ENCODE peak calls at places on chromosomes 7 and 10, in ten cellular contexts. H is Caco-2; K is endothelial cell; A is psoas muscle; L is CD8-positive, alpha-beta T cell; W is Peyer's patch; U is AG10803; P is BE2C; Y is cardiac muscle cell; Q is ovary. X is an unnamed sample.

GRCh38 chr10:60427709-60428386 is 38.2 kb upstream of the ANK3 start:
- DNase-seq in H (no peak), K (no peak), A (no peak), L (no peak), W (no peak), U (no peak), P (no peak), Y (no peak), Q (no peak), X (no peak)

GRCh38 chr10:87705339-87705738 is 45.7 kb downstream of the PAPSS2 start:
- DNase-seq in H (no peak), K (no peak), A (no peak), L (no peak), W (no peak), U (peak), P (no peak), Y (no peak), Q (no peak), X (no peak)

GRCh38 chr7:116399808-116400207 is 99.7 kb upstream of the CAV2 start:
- DNase-seq in H (no peak), K (no peak), A (no peak), L (no peak), W (no peak), U (peak), P (no peak), Y (no peak), Q (no peak), X (no peak)

GRCh38 chr10:115949282-115949844 is 323.6 kb downstream of the GFRA1 start:
- DNase-seq in H (no peak), K (no peak), A (no peak), L (no peak), W (no peak), U (no peak), P (no peak), Y (no peak), Q (no peak), X (no peak)

GRCh38 chr7:20786421-20786778 is 286 bp downstream of the SP8 start:
- DNase-seq in H (peak), K (no peak), A (no peak), L (no peak), W (no peak), U (no peak), P (no peak), Y (no peak), Q (no peak), X (no peak)

GRCh38 chr7:20409961-20410360 is 79.3 kb downstream of the ITGB8 start:
- DNase-seq in H (no peak), K (no peak), A (no peak), L (no peak), W (no peak), U (no peak), P (no peak), Y (no peak), Q (no peak), X (no peak)

GRCh38 chr10:49161411-49161997 is 26.7 kb downstream of the TMEM273 start:
- DNase-seq in H (no peak), K (no peak), A (no peak), L (no peak), W (no peak), U (peak), P (no peak), Y (peak), Q (no peak), X (no peak)

GRCh38 chr10:949446-949845 is 17.9 kb upstream of the LARP4B start:
- DNase-seq in H (no peak), K (no peak), A (no peak), L (no peak), W (no peak), U (no peak), P (no peak), Y (no peak), Q (no peak), X (no peak)

GRCh38 chr10:22183771-22184466 is 33.9 kb downstream of the EBLN1 start:
- DNase-seq in H (no peak), K (no peak), A (no peak), L (no peak), W (no peak), U (peak), P (no peak), Y (no peak), Q (no peak), X (no peak)

GRCh38 chr7:91800389-91800788 is 80.1 kb downstream of the MTERF1 start:
- DNase-seq in H (no peak), K (no peak), A (no peak), L (no peak), W (no peak), U (no peak), P (no peak), Y (no peak), Q (no peak), X (no peak)

GRCh38 chr7:127287133-127287532 is 34.4 kb upstream of the GRM8 start:
- DNase-seq in H (peak), K (no peak), A (no peak), L (no peak), W (no peak), U (no peak), P (no peak), Y (no peak), Q (no peak), X (no peak)

GRCh38 chr10:132520147-132520811 is 17.3 kb upstream of the INPP5A start:
- DNase-seq in H (no peak), K (no peak), A (no peak), L (no peak), W (peak), U (peak), P (no peak), Y (peak), Q (peak), X (no peak)

GRCh38 chr7:21092923-21093702 is 306.4 kb upstream of the SP8 start:
- DNase-seq in H (no peak), K (no peak), A (no peak), L (no peak), W (no peak), U (no peak), P (no peak), Y (no peak), Q (no peak), X (no peak)

GRCh38 chr7:101507791-101508252 is 121.3 kb downstream of the MYL10 start:
- DNase-seq in H (peak), K (peak), A (no peak), L (no peak), W (no peak), U (peak), P (peak), Y (peak), Q (peak), X (no peak)

GRCh38 chr7:32670105-32670504 is 174.8 kb downstream of the AVL9 start:
- DNase-seq in H (peak), K (no peak), A (no peak), L (no peak), W (peak), U (peak), P (peak), Y (no peak), Q (no peak), X (no peak)

GRCh38 chr10:80183436-80183835 is 21.9 kb downstream of the ANXA11 start:
- DNase-seq in H (no peak), K (no peak), A (peak), L (no peak), W (no peak), U (no peak), P (no peak), Y (no peak), Q (no peak), X (no peak)

GRCh38 chr7:123682690-123683089 is 27.0 kb downstream of the LMOD2 start:
- DNase-seq in H (no peak), K (peak), A (no peak), L (no peak), W (no peak), U (peak), P (no peak), Y (peak), Q (no peak), X (peak)

GRCh38 chr7:137975223-137975622 is 26.7 kb downstream of the CREB3L2 start:
- DNase-seq in H (no peak), K (no peak), A (no peak), L (no peak), W (no peak), U (peak), P (no peak), Y (no peak), Q (no peak), X (no peak)

GRCh38 chr7:156764016-156764669 is 123.6 kb downstream of the RNF32 start:
- DNase-seq in H (peak), K (peak), A (peak), L (no peak), W (peak), U (peak), P (peak), Y (peak), Q (peak), X (peak)

GRCh38 chr10:101043356-101043707 is 12.3 kb downstream of the SFXN3 start:
- DNase-seq in H (no peak), K (no peak), A (no peak), L (no peak), W (no peak), U (no peak), P (no peak), Y (no peak), Q (no peak), X (no peak)

GRCh38 chr10:27388761-27389399 is 115.2 kb upstream of the RAB18 start:
- DNase-seq in H (no peak), K (no peak), A (peak), L (no peak), W (no peak), U (peak), P (no peak), Y (no peak), Q (no peak), X (no peak)

GRCh38 chr7:131554880-131555516 is 1.4 kb downstream of the PODXL start:
- DNase-seq in H (no peak), K (no peak), A (no peak), L (no peak), W (no peak), U (no peak), P (no peak), Y (no peak), Q (no peak), X (no peak)

GRCh38 chr7:131557521-131558385 is 1.3 kb upstream of the PODXL start:
- DNase-seq in H (peak), K (peak), A (peak), L (no peak), W (no peak), U (peak), P (peak), Y (peak), Q (peak), X (no peak)

GRCh38 chr7:131556912-131557457 is 557 bp upstream of the PODXL start:
- DNase-seq in H (no peak), K (no peak), A (no peak), L (no peak), W (no peak), U (no peak), P (peak), Y (no peak), Q (no peak), X (no peak)

GRCh38 chr7:131555565-131556054 is 818 bp downstream of the PODXL start:
- DNase-seq in H (no peak), K (no peak), A (no peak), L (no peak), W (peak), U (no peak), P (no peak), Y (no peak), Q (no peak), X (no peak)

DNA sequence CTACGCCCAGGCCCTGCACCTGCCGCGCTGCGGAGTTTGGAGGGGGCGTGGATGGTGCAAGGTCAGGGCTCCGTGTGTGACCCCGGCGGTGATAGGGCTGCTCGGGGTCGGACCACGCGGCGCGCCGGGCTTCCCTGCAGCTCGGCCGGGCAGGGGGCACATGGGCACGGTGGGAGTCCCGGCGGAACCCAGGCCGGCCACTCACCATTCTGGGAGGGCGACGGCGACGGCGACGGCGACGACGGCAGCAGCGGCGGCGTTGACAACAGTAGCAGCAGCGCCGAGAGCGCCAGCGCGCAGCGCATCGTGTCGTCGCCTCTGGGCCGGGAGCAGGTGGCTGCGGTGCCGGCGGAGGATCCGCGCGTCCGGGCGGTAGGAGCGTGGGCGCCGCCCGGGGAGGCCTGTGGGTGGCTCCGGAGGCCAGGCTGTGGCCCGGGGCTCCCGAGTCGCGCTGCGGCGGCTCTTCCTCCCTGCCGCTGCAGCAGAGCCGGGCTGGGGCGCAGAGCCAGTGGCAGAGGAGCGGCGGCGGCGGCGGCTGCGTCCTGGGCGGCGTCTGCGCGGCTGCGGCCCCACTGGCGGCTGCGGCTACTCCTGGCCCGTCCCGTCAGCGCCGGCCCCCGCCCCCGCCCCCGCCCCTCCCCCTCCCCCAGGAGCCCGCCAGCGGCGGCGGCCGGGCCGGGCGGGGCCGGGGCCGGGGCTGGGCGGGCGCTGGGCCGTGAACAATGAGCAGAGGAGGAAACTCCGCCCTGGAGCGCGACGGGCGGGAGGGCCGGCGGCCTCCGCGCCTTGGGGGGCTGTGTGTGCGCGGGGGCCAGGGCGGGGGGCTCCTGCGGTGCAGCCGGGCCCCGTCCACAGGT is at the start of gene PODXL:
- DNase-seq in H (peak), K (peak), A (peak), L (peak), W (peak), U (peak), P (peak), Y (peak), Q (peak), X (no peak)
- TF ChIP-seq CTCF in H (no peak), K (no peak), A (no peak), L (no peak), W (no peak), U (no peak), P (no peak), Y (no peak), Q (no peak), X (no peak)

DNA sequence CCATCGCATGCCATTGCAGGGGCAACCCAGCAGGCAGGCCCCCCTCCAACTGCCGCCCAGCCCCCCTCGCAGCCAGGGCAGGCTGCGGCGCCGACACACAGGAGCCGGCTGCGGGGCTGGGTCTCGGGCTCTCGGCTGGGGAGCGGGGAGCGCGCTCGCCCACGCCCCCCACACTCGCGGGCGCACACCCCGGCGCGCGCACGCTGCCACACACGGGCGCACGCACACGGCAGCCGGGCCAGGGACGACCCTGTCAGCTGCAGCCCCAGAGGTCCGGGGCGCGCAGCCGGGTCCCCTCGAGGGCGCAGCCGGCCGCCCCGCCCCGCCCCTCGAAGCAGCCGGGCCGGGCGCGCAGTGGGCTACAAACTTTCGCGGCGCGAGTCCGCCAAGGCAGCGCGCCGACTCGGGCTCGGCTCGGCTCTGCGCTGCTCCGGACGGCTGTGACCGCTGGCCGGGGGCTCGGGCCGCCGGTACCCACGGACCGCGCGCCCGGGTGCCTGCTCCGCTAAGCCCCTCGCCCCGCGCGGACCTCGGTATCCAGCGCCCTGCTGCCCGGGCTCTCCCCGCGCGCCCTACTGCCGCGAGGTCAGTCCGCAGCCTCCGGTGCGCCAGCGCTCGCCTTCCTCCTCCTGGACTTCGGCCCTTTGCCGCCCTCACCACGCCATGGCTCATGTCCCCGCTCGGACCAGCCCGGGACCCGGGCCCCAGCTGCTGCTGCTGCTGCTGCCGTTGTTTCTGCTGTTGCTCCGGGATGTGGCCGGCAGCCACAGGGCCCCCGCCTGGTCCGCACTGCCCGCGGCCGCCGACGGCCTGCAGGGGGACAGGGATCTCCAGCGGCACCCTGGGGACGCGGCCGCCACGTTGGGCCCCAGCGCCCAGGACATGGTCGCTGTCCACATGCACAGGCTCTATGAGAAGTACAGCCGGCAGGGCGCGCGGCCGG is at the start of gene GDF10:
- DNase-seq in H (no peak), K (peak), A (no peak), L (no peak), W (no peak), U (no peak), P (no peak), Y (peak), Q (no peak), X (no peak)
- TF ChIP-seq CTCF in H (peak), K (no peak), A (no peak), L (no peak), W (no peak), U (no peak), P (no peak), Y (peak), Q (no peak), X (no peak)

DNA sequence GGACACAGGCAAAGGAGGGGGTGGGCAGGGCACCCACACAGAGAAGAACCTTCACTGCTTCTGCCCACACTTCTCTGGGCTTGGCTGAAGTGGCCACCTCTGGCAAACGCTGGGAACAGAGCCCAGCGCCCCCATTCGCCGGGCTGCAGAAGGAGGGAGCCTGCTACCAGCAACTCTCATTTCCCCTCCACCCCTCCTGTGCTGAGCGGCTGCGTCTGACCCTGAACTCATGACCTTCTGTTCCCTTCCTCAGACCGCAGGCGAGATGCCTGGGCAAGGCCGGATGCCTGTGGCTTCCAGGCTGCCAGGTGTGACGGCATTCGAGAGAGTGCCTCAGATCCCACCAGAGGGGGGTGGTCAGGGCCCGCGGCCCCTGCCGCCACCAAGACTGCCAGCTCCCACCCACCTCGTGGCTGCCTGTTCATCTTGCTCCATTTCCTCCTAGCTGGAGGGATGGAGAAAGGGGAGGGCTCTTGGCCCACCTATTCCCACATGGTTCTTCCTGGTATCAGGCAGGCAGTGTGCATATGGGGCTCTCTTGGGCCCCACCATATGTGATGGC is 19.8 kb downstream of the DNAJB12 start:
- DNase-seq in H (no peak), K (no peak), A (peak), L (peak), W (peak), U (peak), P (peak), Y (no peak), Q (peak), X (no peak)
- TF ChIP-seq CTCF in H (no peak), K (no peak), A (no peak), L (no peak), W (peak), U (no peak), P (peak), Y (peak), Q (peak), X (no peak)

GRCh38 chr7:128941323-128941890 is 3.7 kb downstream of the IRF5 start:
- DNase-seq in H (no peak), K (no peak), A (no peak), L (no peak), W (peak), U (no peak), P (no peak), Y (no peak), Q (no peak), X (no peak)

GRCh38 chr7:128939075-128939860 is 1.5 kb downstream of the IRF5 start:
- DNase-seq in H (no peak), K (no peak), A (no peak), L (no peak), W (peak), U (no peak), P (no peak), Y (no peak), Q (no peak), X (no peak)

GRCh38 chr7:128938524-128939074 is 872 bp downstream of the IRF5 start:
- DNase-seq in H (no peak), K (no peak), A (no peak), L (no peak), W (peak), U (no peak), P (no peak), Y (no peak), Q (no peak), X (no peak)

GRCh38 chr7:128940494-128941322 is 3.0 kb downstream of the IRF5 start:
- DNase-seq in H (no peak), K (no peak), A (peak), L (no peak), W (peak), U (no peak), P (no peak), Y (no peak), Q (no peak), X (no peak)

DNA sequence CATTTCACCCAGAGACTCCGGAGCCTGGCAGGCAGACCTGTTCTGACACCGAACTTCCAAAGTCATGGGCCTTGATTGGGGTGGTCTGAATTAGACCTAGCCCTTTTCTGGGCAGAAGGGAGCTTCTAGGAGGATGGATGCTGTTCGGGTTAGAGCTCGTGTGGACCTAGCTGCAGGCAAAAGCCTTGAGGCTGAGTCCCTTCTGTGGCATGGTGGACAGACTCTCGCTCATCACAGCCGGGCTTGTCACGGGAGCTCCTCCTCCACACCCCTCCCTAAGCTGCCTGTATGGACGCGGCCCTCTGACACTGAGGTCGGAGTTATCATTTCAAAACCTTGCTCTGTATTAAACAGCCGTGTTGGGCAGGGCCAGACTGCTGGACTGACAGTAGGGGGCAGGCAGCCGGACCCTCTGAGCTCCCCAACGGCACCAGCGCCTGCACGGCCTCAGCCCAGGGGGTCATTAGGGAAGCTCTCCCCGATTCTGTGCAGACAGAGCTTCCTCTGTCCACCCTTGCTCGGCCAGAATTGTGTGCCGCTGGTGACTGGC is 2.2 kb downstream of the IRF5 start:
- DNase-seq in H (no peak), K (no peak), A (no peak), L (no peak), W (peak), U (no peak), P (no peak), Y (no peak), Q (no peak), X (no peak)
- TF ChIP-seq CTCF in H (no peak), K (no peak), A (no peak), L (no peak), W (no peak), U (no peak), P (no peak), Y (no peak), Q (no peak), X (no peak)

DNA sequence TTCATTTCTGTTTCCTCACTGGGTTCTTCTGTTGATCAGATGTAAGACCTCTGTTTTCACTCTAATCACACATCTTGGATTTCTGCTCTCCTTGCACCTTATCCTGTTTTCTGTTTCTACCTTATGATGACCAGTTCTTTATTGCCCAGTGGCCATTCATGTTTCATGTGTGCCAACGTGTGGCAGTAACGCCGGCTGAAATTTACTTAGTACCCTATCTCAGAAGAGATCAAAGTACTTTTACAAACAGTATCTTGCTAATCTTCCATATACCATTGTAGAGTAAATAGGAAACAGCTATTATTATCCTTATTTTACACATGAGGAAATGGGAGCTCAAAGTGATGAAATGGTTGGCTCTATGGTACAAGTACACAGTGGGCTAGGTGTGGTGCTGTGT is 74.0 kb downstream of the GATA3 start:
- DNase-seq in H (no peak), K (no peak), A (no peak), L (no peak), W (no peak), U (no peak), P (no peak), Y (no peak), Q (no peak), X (no peak)
- TF ChIP-seq CTCF in H (no peak), K (no peak), A (no peak), L (no peak), W (no peak), U (no peak), P (no peak), Y (no peak), Q (no peak), X (no peak)

X was measured in AG04450.